ENCODE peak calls at places on chromosomes 11 and 22, in five cellular contexts. E is upper lobe of right lung, M is body of pancreas, T is cardiac fibroblast, J is mucosa of descending colon. K is an unnamed sample.

GRCh38 chr22:30290679-30291333 is 1.5 kb upstream of the CASTOR1 start:
- DNase-seq in E (peak), M (peak), T (peak), J (no peak), K (peak)

GRCh38 chr11:33976351-33977199 is 75.0 kb upstream of the CAPRIN1 start:
- DNase-seq in E (no peak), M (no peak), T (no peak), J (no peak), K (peak)

GRCh38 chr11:2575611-2576051 is 124.2 kb downstream of the KCNQ1OT1 start:
- DNase-seq in E (peak), M (peak), T (no peak), J (peak), K (no peak)

GRCh38 chr11:59615132-59615636 is 390 bp downstream of the OSBP start:
- DNase-seq in E (peak), M (peak), T (no peak), J (peak), K (no peak)

GRCh38 chr11:839280-839623 is 3.1 kb downstream of the POLR2L start:
- DNase-seq in E (no peak), M (no peak), T (no peak), J (no peak), K (no peak)

GRCh38 chr22:19179472-19180048 is 1.0 kb upstream of the SLC25A1 start:
- DNase-seq in E (peak), M (peak), T (peak), J (peak), K (peak)

GRCh38 chr11:2395856-2396255 is 4.7 kb upstream of the TSSC4 start:
- DNase-seq in E (no peak), M (no peak), T (no peak), J (no peak), K (no peak)

GRCh38 chr11:45665933-45666647 is 668 bp upstream of the CHST1 start:
- DNase-seq in E (no peak), M (no peak), T (peak), J (no peak), K (no peak)

GRCh38 chr22:44705022-44705297 is 3.0 kb downstream of the PRR5 start:
- DNase-seq in E (no peak), M (no peak), T (no peak), J (no peak), K (no peak)

GRCh38 chr11:108131993-108132392 is 10.6 kb downstream of the ACAT1 start:
- DNase-seq in E (no peak), M (no peak), T (peak), J (no peak), K (peak)

GRCh38 chr11:69060806-69061712 is 12.3 kb downstream of the TPCN2 start:
- DNase-seq in E (no peak), M (no peak), T (no peak), J (no peak), K (no peak)

GRCh38 chr22:23241562-23242472 is 61.5 kb downstream of the BCR start:
- DNase-seq in E (no peak), M (no peak), T (no peak), J (no peak), K (no peak)

GRCh38 chr11:44456544-44457270 is 108.8 kb upstream of the CD82 start:
- DNase-seq in E (no peak), M (no peak), T (no peak), J (no peak), K (no peak)

GRCh38 chr11:2129699-2130366 is 9.4 kb downstream of the IGF2 start:
- DNase-seq in E (no peak), M (no peak), T (no peak), J (no peak), K (no peak)

GRCh38 chr11:122337241-122338176 is 221.5 kb upstream of the BLID start:
- DNase-seq in E (no peak), M (no peak), T (no peak), J (no peak), K (no peak)

GRCh38 chr11:84383571-84383970 is 1097.4 kb upstream of the CCDC90B start:
- DNase-seq in E (no peak), M (no peak), T (peak), J (peak), K (no peak)

GRCh38 chr11:78514922-78515502 is 59.7 kb downstream of the NARS2 start:
- DNase-seq in E (no peak), M (no peak), T (no peak), J (no peak), K (no peak)

GRCh38 chr11:18383388-18384156 is 10.8 kb upstream of the LDHA start:
- DNase-seq in E (peak), M (peak), T (peak), J (peak), K (peak)

GRCh38 chr22:39900306-39901227 is at the start of gene GRAP2:
- DNase-seq in E (no peak), M (no peak), T (no peak), J (peak), K (no peak)

GRCh38 chr11:117690484-117691205 is 106.4 kb downstream of the DSCAML1 start:
- DNase-seq in E (no peak), M (no peak), T (peak), J (no peak), K (peak)

GRCh38 chr11:96307748-96308133 is 35.3 kb downstream of the MAML2 start:
- DNase-seq in E (no peak), M (no peak), T (peak), J (peak), K (peak)

GRCh38 chr22:30490399-30490798 is 15.1 kb downstream of the SEC14L4 start:
- DNase-seq in E (no peak), M (no peak), T (no peak), J (peak), K (no peak)

GRCh38 chr22:33850724-33851123 is 69.6 kb downstream of the LARGE1 start:
- DNase-seq in E (no peak), M (no peak), T (no peak), J (no peak), K (no peak)

GRCh38 chr11:122599434-122599833 is 56.1 kb upstream of the UBASH3B start:
- DNase-seq in E (no peak), M (no peak), T (no peak), J (no peak), K (no peak)

GRCh38 chr22:48478529-48479265 is 1349.0 kb downstream of the BRD1 start:
- DNase-seq in E (no peak), M (no peak), T (no peak), J (no peak), K (no peak)

GRCh38 chr22:24434472-24435322 is 7.3 kb downstream of the ADORA2A start:
- DNase-seq in E (peak), M (no peak), T (peak), J (peak), K (peak)

GRCh38 chr11:79269923-79270322 is 170.9 kb downstream of the TENM4 start:
- DNase-seq in E (no peak), M (no peak), T (no peak), J (no peak), K (no peak)

GRCh38 chr11:72781313-72782080 is 12.3 kb downstream of the STARD10 start:
- DNase-seq in E (peak), M (peak), T (no peak), J (peak), K (no peak)

GRCh38 chr22:42360348-42360747 is 71.9 kb downstream of the NFAM1 start:
- DNase-seq in E (no peak), M (peak), T (no peak), J (no peak), K (no peak)

GRCh38 chr11:86812981-86813380 is 12.6 kb downstream of the PRSS23 start:
- DNase-seq in E (no peak), M (no peak), T (no peak), J (no peak), K (no peak)

DNA sequence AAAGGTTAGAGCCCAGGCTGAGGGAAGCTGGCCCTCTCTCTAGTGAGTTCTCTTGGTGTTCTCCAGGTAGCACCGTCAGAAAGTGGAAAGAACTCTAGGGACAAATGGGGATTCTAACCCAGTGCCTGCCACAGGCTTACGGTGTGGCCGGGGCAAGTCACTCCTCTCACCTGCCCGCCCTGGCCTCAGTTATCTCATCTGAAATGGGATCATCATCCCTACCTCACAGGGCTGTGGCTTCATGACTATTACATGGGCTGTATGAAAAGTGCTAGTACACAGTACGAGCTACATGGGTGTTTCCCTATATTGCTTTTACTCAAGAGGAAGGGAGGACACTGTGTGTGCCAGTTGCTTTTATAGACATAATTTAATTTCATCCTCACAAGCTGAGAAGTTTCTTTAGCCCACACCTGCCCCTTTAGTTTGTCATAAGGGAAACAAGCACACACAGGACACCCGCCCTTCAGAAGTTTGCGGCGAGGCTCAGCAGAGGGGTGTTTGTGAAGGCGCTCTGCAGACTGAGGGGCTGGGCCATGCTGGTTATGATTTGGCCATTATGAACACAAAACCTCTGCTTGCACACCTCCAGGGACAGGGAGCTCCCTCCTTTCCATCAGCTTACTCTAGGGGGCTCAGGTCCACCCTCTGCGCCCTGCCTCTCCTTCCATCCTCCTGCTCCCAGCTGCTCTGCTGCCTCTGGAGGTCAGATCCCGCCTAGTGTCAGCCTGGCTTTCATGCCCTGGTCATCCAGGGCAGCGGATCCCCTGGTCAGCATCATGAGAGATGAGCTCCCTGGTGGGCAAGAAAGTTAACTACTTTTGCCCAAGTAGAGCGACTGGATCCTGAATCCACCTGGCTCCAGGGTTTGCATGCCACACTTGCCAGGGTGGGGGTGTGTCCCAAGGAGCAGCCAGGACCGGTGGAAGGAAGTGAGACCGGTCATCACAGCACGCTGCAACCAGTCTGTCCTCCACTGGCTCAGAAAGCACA is 1.2 kb downstream of the KLHL35 start:
- DNase-seq in E (no peak), M (no peak), T (no peak), J (peak), K (no peak)
- TF ChIP-seq CTCF in E (no peak), M (no peak), T (no peak), J (no peak), K (no peak)

DNA sequence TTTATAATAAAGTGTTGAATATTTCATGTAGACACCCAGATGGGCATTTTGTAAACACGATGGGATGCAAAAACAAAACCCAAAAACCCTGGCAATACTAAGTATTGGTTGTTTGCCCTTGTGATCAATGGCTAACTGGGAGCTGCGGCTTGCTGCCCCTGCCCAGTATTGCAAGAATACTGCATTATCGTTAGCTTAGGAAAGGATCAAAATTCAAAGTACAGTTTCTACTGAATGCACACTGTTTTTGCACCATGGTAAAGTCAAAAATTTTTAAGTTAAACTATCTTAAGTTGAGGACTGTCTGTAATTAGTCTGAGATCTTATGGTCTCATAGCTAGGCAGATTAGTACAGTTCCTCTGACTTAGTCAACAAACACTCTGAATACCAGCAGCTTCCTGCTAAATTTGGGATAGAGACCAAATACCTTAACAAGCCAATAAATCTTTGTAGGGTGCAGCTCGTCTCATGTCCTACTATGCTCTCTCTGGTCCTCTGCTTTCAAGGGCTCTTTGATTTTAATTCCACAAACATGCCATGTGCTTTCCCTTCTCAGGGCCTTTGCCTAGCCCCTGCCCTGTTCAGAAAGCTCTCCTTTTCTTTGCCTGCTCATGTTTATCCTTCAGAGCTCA is 4.0 kb downstream of the CCDC90B start:
- DNase-seq in E (no peak), M (no peak), T (no peak), J (no peak), K (no peak)
- H3K4me3 ChIP-seq in E (no peak), M (no peak), T (no peak), J (no peak), K (no peak)

GRCh38 chr11:126969865-126970479 is 30.6 kb downstream of the KIRREL3 start:
- DNase-seq in E (no peak), M (no peak), T (peak), J (no peak), K (peak)

GRCh38 chr11:126971305-126971704 is 29.3 kb downstream of the KIRREL3 start:
- DNase-seq in E (no peak), M (no peak), T (no peak), J (peak), K (no peak)

GRCh38 chr11:126973051-126973450 is 27.5 kb downstream of the KIRREL3 start:
- DNase-seq in E (no peak), M (no peak), T (no peak), J (no peak), K (no peak)

GRCh38 chr11:126965331-126965730 is 35.2 kb downstream of the KIRREL3 start:
- DNase-seq in E (no peak), M (no peak), T (no peak), J (no peak), K (no peak)

DNA sequence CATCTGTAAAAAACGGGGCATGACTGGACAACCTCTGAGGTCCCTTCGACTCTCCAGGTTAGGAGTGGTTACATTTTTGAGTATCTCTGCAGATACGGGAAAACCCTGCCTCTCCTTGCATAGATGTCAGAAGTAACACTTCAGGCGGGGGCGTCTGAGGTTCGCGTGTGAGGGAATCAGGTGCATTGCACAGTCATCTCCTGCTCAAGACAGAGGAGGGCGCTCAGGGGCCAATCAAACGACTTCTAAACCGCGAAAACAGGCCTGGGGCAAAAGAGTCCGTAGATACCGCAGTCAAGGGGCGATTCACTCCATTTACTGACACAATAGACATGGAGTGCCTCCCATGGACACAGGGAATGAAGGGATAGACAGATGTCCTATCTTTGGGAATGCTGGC is 31.7 kb downstream of the KIRREL3 start:
- DNase-seq in E (no peak), M (no peak), T (no peak), J (no peak), K (no peak)
- TF ChIP-seq CTCF in E (no peak), M (no peak), T (no peak), J (no peak), K (no peak)

DNA sequence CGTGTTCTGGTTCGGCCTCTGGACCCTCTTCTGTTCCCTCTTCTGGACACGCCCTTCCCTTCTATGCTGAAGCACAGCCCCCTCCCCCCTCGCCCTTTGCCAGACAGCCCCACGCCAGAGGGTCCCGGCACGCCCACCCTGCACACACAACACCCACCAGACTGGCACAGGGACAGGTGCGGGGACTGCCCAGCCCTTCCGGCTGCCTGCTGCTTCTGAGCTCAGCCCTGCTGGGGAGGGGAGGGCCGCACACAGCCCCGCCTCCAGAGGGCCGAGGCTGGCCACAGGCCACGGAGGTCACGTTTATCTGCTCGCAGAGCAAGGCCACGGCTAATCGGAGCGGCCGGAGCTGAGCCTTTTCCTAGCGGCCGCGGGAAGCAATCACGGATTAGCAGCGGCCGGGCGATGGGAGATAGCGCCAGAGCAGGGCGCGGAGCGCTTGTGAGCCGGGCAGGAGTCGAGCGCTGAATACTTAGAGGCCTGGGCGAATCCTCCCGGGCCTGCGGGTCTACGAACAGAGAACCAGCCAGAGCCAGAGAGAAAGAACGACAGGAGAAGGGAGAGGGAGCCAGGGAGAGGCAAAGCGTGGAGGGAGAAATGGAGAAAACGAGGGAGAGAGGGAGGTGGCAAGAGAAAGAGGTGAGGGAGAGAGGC is 21.5 kb downstream of the OTUB1 start:
- DNase-seq in E (peak), M (peak), T (peak), J (peak), K (peak)
- H3K4me3 ChIP-seq in E (peak), M (no peak), T (peak), J (no peak), K (peak)

DNA sequence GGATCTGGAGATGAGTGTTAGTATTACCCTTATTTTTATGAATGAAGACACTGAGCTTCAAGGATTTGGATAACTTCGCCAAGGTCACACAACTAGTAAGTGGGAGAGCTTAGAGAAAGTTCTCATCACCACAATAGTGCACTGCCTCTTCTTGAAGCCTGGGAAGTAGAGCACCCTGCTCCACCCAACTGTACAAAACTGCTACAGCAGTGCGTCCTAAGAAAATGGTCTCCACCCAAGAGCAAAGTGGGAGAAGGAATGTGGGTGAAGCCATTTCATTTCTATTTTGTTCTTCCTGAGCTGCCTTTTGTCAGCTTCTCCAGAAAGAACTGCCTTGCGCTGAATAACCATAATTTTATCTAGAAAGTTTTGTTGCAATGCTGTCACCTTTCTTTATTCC is 403.9 kb upstream of the FAT3 start:
- DNase-seq in E (no peak), M (no peak), T (no peak), J (no peak), K (no peak)
- TF ChIP-seq CTCF in E (no peak), M (no peak), T (no peak), J (no peak), K (no peak)

GRCh38 chr11:65713212-65713969 is 1.3 kb downstream of the KAT5 start:
- DNase-seq in E (no peak), M (no peak), T (no peak), J (no peak), K (no peak)
- H3K4me3 ChIP-seq in E (peak), M (no peak), T (no peak), J (no peak), K (no peak)

GRCh38 chr11:60701509-60701818 is 2.1 kb downstream of the MS4A8 start:
- DNase-seq in E (no peak), M (no peak), T (no peak), J (no peak), K (no peak)

GRCh38 chr11:60705895-60706294 is 6.5 kb downstream of the MS4A8 start:
- DNase-seq in E (no peak), M (no peak), T (no peak), J (no peak), K (no peak)

GRCh38 chr11:60699282-60699681 is at the start of gene MS4A8:
- DNase-seq in E (no peak), M (peak), T (no peak), J (peak), K (no peak)

GRCh38 chr11:60703374-60703773 is 4.0 kb downstream of the MS4A8 start:
- DNase-seq in E (no peak), M (peak), T (no peak), J (no peak), K (no peak)

DNA sequence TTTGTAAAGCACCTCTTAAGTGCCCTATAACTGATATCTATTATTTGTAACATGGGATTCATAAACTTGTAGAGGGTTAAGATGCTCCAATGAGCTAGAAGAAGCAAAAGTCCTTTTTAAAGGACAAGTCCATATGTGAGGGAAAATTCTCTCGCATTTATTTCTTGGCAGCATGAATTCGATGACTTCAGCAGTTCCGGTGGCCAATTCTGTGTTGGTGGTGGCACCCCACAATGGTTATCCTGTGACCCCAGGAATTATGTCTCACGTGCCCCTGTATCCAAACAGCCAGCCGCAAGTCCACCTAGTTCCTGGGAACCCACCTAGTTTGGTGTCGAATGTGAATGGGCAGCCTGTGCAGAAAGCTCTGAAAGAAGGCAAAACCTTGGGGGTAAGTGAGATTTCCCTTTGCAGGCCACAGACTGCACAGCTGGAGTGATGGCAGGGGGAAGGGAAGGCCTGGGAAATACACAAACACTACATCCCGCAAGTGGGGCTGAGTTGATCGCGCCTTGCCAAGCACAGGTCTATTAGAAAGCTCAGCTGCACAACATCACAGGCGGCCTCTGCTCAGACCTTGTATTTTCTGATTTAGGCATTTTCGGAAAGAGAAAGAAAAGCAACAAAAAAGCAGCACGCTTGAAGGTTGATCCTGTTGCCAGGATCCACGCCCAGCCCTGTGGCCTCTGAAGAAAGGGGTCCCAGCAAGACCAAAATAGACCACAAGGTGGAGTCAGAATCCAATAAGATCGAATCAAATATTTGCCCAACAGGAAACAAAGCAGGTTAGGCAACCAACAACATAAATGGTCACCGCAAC is 1.5 kb downstream of the MS4A8 start:
- DNase-seq in E (no peak), M (peak), T (peak), J (peak), K (no peak)
- TF ChIP-seq CTCF in E (peak), M (peak), T (peak), J (no peak), K (peak)

K was measured in fibroblast of villous mesenchyme.